ENCODE peak calls at places on chromosomes 6 and 20, in four cellular contexts. One of them, this sample, is unnamed.

GRCh38 chr20:51189814-51190782 is 167.2 kb upstream of the KCNG1 start:
- DNase-seq in NCI-H748 treated with DMSO at 0.1 percent for 48 hours: no peak
- DNase-seq in IMR-90: no peak
- DNase-seq in H54: no peak
- DNase-seq in this sample: no peak

GRCh38 chr6:53578371-53578770 is 33.5 kb upstream of the GCLC start:
- DNase-seq in NCI-H748 treated with DMSO at 0.1 percent for 48 hours: peak
- DNase-seq in IMR-90: no peak
- DNase-seq in H54: no peak
- DNase-seq in this sample: no peak

GRCh38 chr20:9460518-9460917 is 53.9 kb upstream of the LAMP5 start:
- DNase-seq in NCI-H748 treated with DMSO at 0.1 percent for 48 hours: no peak
- DNase-seq in IMR-90: peak
- DNase-seq in H54: peak
- DNase-seq in this sample: no peak

GRCh38 chr6:131955192-131955591 is 4.0 kb upstream of the CCN2 start:
- DNase-seq in NCI-H748 treated with DMSO at 0.1 percent for 48 hours: no peak
- DNase-seq in IMR-90: no peak
- DNase-seq in H54: no peak
- DNase-seq in this sample: no peak

GRCh38 chr6:39812853-39813533 is 20.8 kb downstream of the DAAM2 start:
- DNase-seq in NCI-H748 treated with DMSO at 0.1 percent for 48 hours: no peak
- DNase-seq in IMR-90: peak
- DNase-seq in H54: no peak
- DNase-seq in this sample: no peak

GRCh38 chr6:121339639-121340226 is 5.5 kb upstream of the TBC1D32 start:
- DNase-seq in NCI-H748 treated with DMSO at 0.1 percent for 48 hours: no peak
- DNase-seq in IMR-90: no peak
- DNase-seq in H54: no peak
- DNase-seq in this sample: no peak

GRCh38 chr6:15572296-15573016 is 90.4 kb downstream of the DTNBP1 start:
- DNase-seq in NCI-H748 treated with DMSO at 0.1 percent for 48 hours: no peak
- DNase-seq in IMR-90: no peak
- DNase-seq in H54: no peak
- DNase-seq in this sample: no peak

GRCh38 chr6:68747110-68747509 is 112.0 kb downstream of the ADGRB3 start:
- DNase-seq in NCI-H748 treated with DMSO at 0.1 percent for 48 hours: no peak
- DNase-seq in IMR-90: no peak
- DNase-seq in H54: no peak
- DNase-seq in this sample: no peak

GRCh38 chr6:139925894-139926641 is 551.6 kb upstream of the CITED2 start:
- DNase-seq in NCI-H748 treated with DMSO at 0.1 percent for 48 hours: no peak
- DNase-seq in IMR-90: peak
- DNase-seq in H54: no peak
- DNase-seq in this sample: no peak

GRCh38 chr20:10132391-10132790 is 86.2 kb upstream of the SNAP25 start:
- DNase-seq in NCI-H748 treated with DMSO at 0.1 percent for 48 hours: no peak
- DNase-seq in IMR-90: no peak
- DNase-seq in H54: no peak
- DNase-seq in this sample: no peak

GRCh38 chr6:45822269-45822812 is 193.3 kb downstream of the CLIC5 start:
- DNase-seq in NCI-H748 treated with DMSO at 0.1 percent for 48 hours: no peak
- DNase-seq in IMR-90: no peak
- DNase-seq in H54: no peak
- DNase-seq in this sample: no peak

GRCh38 chr6:168125429-168126001 is 46.5 kb upstream of the FRMD1 start:
- DNase-seq in NCI-H748 treated with DMSO at 0.1 percent for 48 hours: no peak
- DNase-seq in IMR-90: no peak
- DNase-seq in H54: no peak
- DNase-seq in this sample: no peak

GRCh38 chr6:3421763-3422456 is 34.9 kb downstream of the SLC22A23 start:
- DNase-seq in NCI-H748 treated with DMSO at 0.1 percent for 48 hours: no peak
- DNase-seq in IMR-90: peak
- DNase-seq in H54: peak
- DNase-seq in this sample: no peak

GRCh38 chr20:63529180-63529860 is 7.9 kb downstream of the PTK6 start:
- DNase-seq in NCI-H748 treated with DMSO at 0.1 percent for 48 hours: no peak
- DNase-seq in IMR-90: no peak
- DNase-seq in H54: no peak
- DNase-seq in this sample: no peak

GRCh38 chr6:131949615-131949908 is 1.6 kb downstream of the CCN2 start:
- DNase-seq in NCI-H748 treated with DMSO at 0.1 percent for 48 hours: no peak
- DNase-seq in IMR-90: peak
- DNase-seq in H54: no peak
- DNase-seq in this sample: no peak

GRCh38 chr6:82893889-82894652 is 171.6 kb downstream of the UBE3D start:
- DNase-seq in NCI-H748 treated with DMSO at 0.1 percent for 48 hours: peak
- DNase-seq in IMR-90: no peak
- DNase-seq in H54: no peak
- DNase-seq in this sample: no peak

GRCh38 chr20:12241065-12241464 is 323.4 kb downstream of the BTBD3 start:
- DNase-seq in NCI-H748 treated with DMSO at 0.1 percent for 48 hours: peak
- DNase-seq in IMR-90: no peak
- DNase-seq in H54: no peak
- DNase-seq in this sample: no peak

GRCh38 chr20:53657289-53657678 is 63.6 kb upstream of the ZNF217 start:
- DNase-seq in NCI-H748 treated with DMSO at 0.1 percent for 48 hours: no peak
- DNase-seq in IMR-90: no peak
- DNase-seq in H54: no peak
- DNase-seq in this sample: no peak

GRCh38 chr20:53752971-53753879 is 159.6 kb upstream of the ZNF217 start:
- DNase-seq in NCI-H748 treated with DMSO at 0.1 percent for 48 hours: no peak
- DNase-seq in IMR-90: peak
- DNase-seq in H54: no peak
- DNase-seq in this sample: no peak

GRCh38 chr20:21031666-21032065 is 74.5 kb downstream of the LINC00237 start:
- DNase-seq in NCI-H748 treated with DMSO at 0.1 percent for 48 hours: peak
- DNase-seq in IMR-90: no peak
- DNase-seq in H54: no peak
- DNase-seq in this sample: no peak

GRCh38 chr20:5070570-5070969 is 49.2 kb downstream of the PCNA start:
- DNase-seq in NCI-H748 treated with DMSO at 0.1 percent for 48 hours: no peak
- DNase-seq in IMR-90: no peak
- DNase-seq in H54: no peak
- DNase-seq in this sample: no peak

GRCh38 chr6:122285292-122285913 is 114.0 kb upstream of the HSF2 start:
- DNase-seq in NCI-H748 treated with DMSO at 0.1 percent for 48 hours: no peak
- DNase-seq in IMR-90: no peak
- DNase-seq in H54: no peak
- DNase-seq in this sample: no peak

GRCh38 chr6:157273756-157274088 is 49.6 kb downstream of the TMEM242 start:
- DNase-seq in NCI-H748 treated with DMSO at 0.1 percent for 48 hours: peak
- DNase-seq in IMR-90: peak
- DNase-seq in H54: peak
- DNase-seq in this sample: peak

GRCh38 chr6:97885844-97886243 is 602.8 kb upstream of the MMS22L start:
- DNase-seq in NCI-H748 treated with DMSO at 0.1 percent for 48 hours: no peak
- DNase-seq in IMR-90: no peak
- DNase-seq in H54: no peak
- DNase-seq in this sample: no peak

GRCh38 chr6:20866940-20867630 is 332.8 kb downstream of the CDKAL1 start:
- DNase-seq in NCI-H748 treated with DMSO at 0.1 percent for 48 hours: peak
- DNase-seq in IMR-90: peak
- DNase-seq in H54: no peak
- DNase-seq in this sample: no peak

GRCh38 chr20:46226602-46227001 is 81.7 kb downstream of the CDH22 start:
- DNase-seq in NCI-H748 treated with DMSO at 0.1 percent for 48 hours: no peak
- DNase-seq in IMR-90: peak
- DNase-seq in H54: peak
- DNase-seq in this sample: no peak

GRCh38 chr6:145209312-145209711 is 526.0 kb downstream of the EPM2A start:
- DNase-seq in NCI-H748 treated with DMSO at 0.1 percent for 48 hours: no peak
- DNase-seq in IMR-90: no peak
- DNase-seq in H54: no peak
- DNase-seq in this sample: no peak

GRCh38 chr6:119322715-119323350 is 26.7 kb downstream of the MAN1A1 start:
- DNase-seq in NCI-H748 treated with DMSO at 0.1 percent for 48 hours: no peak
- DNase-seq in IMR-90: no peak
- DNase-seq in H54: no peak
- DNase-seq in this sample: no peak